ENCODE peak calls at places on chromosome X, in eight cellular contexts. H is stimulated activated naive CD4-positive, alpha-beta T cell treated with Interleukin-2 at 50 U/mL for 16 hours; T is CD8-positive, alpha-beta T cell; K is GM23338; R is activated T-cell treated with anti-CD3 and anti-CD28 coated beads, Interleukin-2, amount 50 U/mL, for 4 hours; N is hippocampal formation; G is effector memory CD8-positive, alpha-beta T cell; A is T follicular helper cell. Q is an unnamed sample.

GRCh38 chrX:51148848-51149247 is 183.8 kb upstream of the NUDT10 start:
- DNase-seq in H (no peak), T (no peak), K (peak), R (no peak), N (no peak), G (no peak), A (no peak), Q (no peak)

GRCh38 chrX:154074199-154074598 is 23.3 kb downstream of the MECP2 start:
- DNase-seq in H (no peak), T (no peak), K (peak), R (no peak), N (no peak), G (no peak), A (no peak), Q (no peak)

GRCh38 chrX:131895002-131895401 is 128.1 kb upstream of the STK26 start:
- DNase-seq in H (no peak), T (no peak), K (no peak), R (no peak), N (no peak), G (no peak), A (no peak), Q (no peak)

GRCh38 chrX:47217121-47217851 is 1.2 kb upstream of the CDK16 start:
- DNase-seq in H (peak), T (no peak), K (peak), R (peak), N (no peak), G (no peak), A (peak), Q (no peak)

GRCh38 chrX:155071694-155072215 is 447 bp downstream of the BRCC3 start:
- DNase-seq in H (no peak), T (no peak), K (peak), R (no peak), N (no peak), G (no peak), A (no peak), Q (no peak)

GRCh38 chrX:118216488-118216887 is 99.9 kb upstream of the KLHL13 start:
- DNase-seq in H (no peak), T (no peak), K (no peak), R (no peak), N (no peak), G (no peak), A (no peak), Q (no peak)

GRCh38 chrX:153882557-153882956 is 3.4 kb downstream of the L1CAM start:
- DNase-seq in H (no peak), T (no peak), K (no peak), R (no peak), N (no peak), G (no peak), A (no peak), Q (no peak)

GRCh38 chrX:27555514-27555913 is 34.6 kb upstream of the DCAF8L2 start:
- DNase-seq in H (no peak), T (no peak), K (peak), R (no peak), N (no peak), G (no peak), A (no peak), Q (no peak)

GRCh38 chrX:110691446-110691845 is 104.2 kb downstream of the CHRDL1 start:
- DNase-seq in H (no peak), T (no peak), K (no peak), R (no peak), N (no peak), G (no peak), A (no peak), Q (no peak)

GRCh38 chrX:16137416-16138107 is 14.2 kb downstream of the GRPR start:
- DNase-seq in H (no peak), T (no peak), K (no peak), R (no peak), N (no peak), G (no peak), A (no peak), Q (no peak)

GRCh38 chrX:70279081-70279480 is 2.9 kb upstream of the RAB41 start:
- DNase-seq in H (no peak), T (no peak), K (no peak), R (no peak), N (no peak), G (no peak), A (no peak), Q (no peak)